ENCODE peak calls at places on chromosome 9, in seven cellular contexts. L is OCI-M1; I is stimulated activated CD4-positive, alpha-beta T cell treated with anti-CD3 and anti-CD28 coated beads, Interleukin-1b, Interleukin-23, amount 100 ng/mL, for 48 hours; S is pons; R is right lobe of liver; D is heart left ventricle; V is left cardiac atrium. E is an unnamed sample.

GRCh38 chr9:37430841-37431597 is 8.5 kb downstream of the GRHPR start:
- DNase-seq in R (peak; percentile 79), D (no peak), S (peak; percentile 92), V (no peak), L (no peak), I (no peak), E (no peak)

GRCh38 chr9:88748566-88749238 is 213.7 kb downstream of the NXNL2 start:
- DNase-seq in I (no peak), D (no peak), L (no peak), R (peak; percentile 67), S (no peak), V (peak; percentile 62), E (no peak)

GRCh38 chr9:36721846-36722588 is 149.3 kb downstream of the MELK start:
- DNase-seq in D (no peak), V (peak; percentile 35), R (no peak), L (peak; percentile 6), S (no peak), I (no peak), E (peak; percentile 26)

GRCh38 chr9:122265265-122265900 is 701 bp downstream of the MRRF start:
- DNase-seq in S (peak; percentile 58), D (no peak), I (no peak), R (no peak), L (peak; percentile 85), V (no peak), E (no peak)

GRCh38 chr9:37921546-37922300 is 17.8 kb upstream of the SLC25A51 start:
- DNase-seq in L (no peak), V (no peak), D (no peak), S (no peak), I (no peak), R (no peak), E (no peak)

GRCh38 chr9:20507431-20507830 is 114.9 kb downstream of the MLLT3 start:
- DNase-seq in L (no peak), R (no peak), S (no peak), V (no peak), I (no peak), D (no peak), E (no peak)

GRCh38 chr9:129685220-129685932 is 19.9 kb downstream of the PRRX2 start:
- DNase-seq in S (no peak), I (no peak), L (no peak), R (no peak), D (no peak), V (no peak), E (no peak)

GRCh38 chr9:133048595-133048994 is 13.2 kb upstream of the CEL start:
- DNase-seq in R (no peak), S (peak; percentile 48), I (no peak), V (no peak), D (no peak), L (peak; percentile 33), E (no peak)

GRCh38 chr9:87849144-87849741 is 33.4 kb upstream of the SPATA31E1 start:
- DNase-seq in R (no peak), L (no peak), I (no peak), S (no peak), V (no peak), D (no peak), E (no peak)

GRCh38 chr9:136757751-136758140 is 297 bp downstream of the LCN8 start:
- DNase-seq in S (no peak), L (no peak), D (peak; percentile 58), I (no peak), V (no peak), R (no peak), E (no peak)

GRCh38 chr9:20351715-20352114 is 270.6 kb downstream of the MLLT3 start:
- DNase-seq in S (no peak), I (no peak), D (no peak), L (no peak), R (no peak), V (no peak), E (peak; percentile 78)

GRCh38 chr9:133238272-133238850 is 29.3 kb upstream of the OBP2B start:
- DNase-seq in I (peak; percentile 44), D (peak; percentile 94), R (peak; percentile 68), S (peak; percentile 2), L (peak; percentile 34), V (peak; percentile 93), E (no peak)

GRCh38 chr9:84557751-84558150 is 111.8 kb upstream of the NTRK2 start:
- DNase-seq in R (no peak), V (no peak), L (no peak), S (peak; percentile 38), I (no peak), D (no peak), E (no peak)

GRCh38 chr9:20552874-20553624 is 69.2 kb downstream of the MLLT3 start:
- DNase-seq in V (no peak), S (no peak), R (no peak), D (no peak), I (no peak), L (peak; percentile 6), E (no peak)

GRCh38 chr9:83062653-83063527 is at the start of gene RASEF:
- DNase-seq in V (peak; percentile 26), S (no peak), R (peak; percentile 66), L (no peak), D (peak; percentile 57), I (no peak), E (peak; percentile 16)

GRCh38 chr9:81557957-81558791 is 131.2 kb downstream of the TLE1 start:
- DNase-seq in D (no peak), V (no peak), R (no peak), L (no peak), I (no peak), S (no peak), E (no peak)

GRCh38 chr9:137306546-137307254 is 4.6 kb upstream of the NRARP start:
- DNase-seq in V (peak; percentile 27), S (no peak), D (peak; percentile 68), R (peak; percentile 51), I (no peak), L (no peak), E (no peak)

GRCh38 chr9:112348257-112348992 is 15.0 kb upstream of the PTBP3 start:
- DNase-seq in S (peak; percentile 83), V (peak; percentile 92), R (peak; percentile 94), L (no peak), D (peak; percentile 95), I (peak; percentile 83), E (no peak)

GRCh38 chr9:84166828-84167400 is 173.6 kb downstream of the SLC28A3 start:
- DNase-seq in R (no peak), V (no peak), D (no peak), L (no peak), S (no peak), I (no peak), E (no peak)

GRCh38 chr9:113247640-113248039 is 26.3 kb downstream of the SLC31A1 start:
- DNase-seq in I (no peak), D (no peak), R (no peak), V (no peak), S (no peak), L (no peak), E (no peak)

GRCh38 chr9:133089271-133089671 is 27.5 kb downstream of the CEL start:
- DNase-seq in D (no peak), V (no peak), I (no peak), S (no peak), L (no peak), R (no peak), E (no peak)

GRCh38 chr9:122158202-122158601 is 1.4 kb downstream of the NDUFA8 start:
- DNase-seq in L (peak; percentile 56), I (peak; percentile 35), S (no peak), V (no peak), R (no peak), D (no peak), E (peak; percentile 3)

GRCh38 chr9:78031271-78031825 is at the start of gene GNAQ:
- DNase-seq in L (no peak), D (peak; percentile 72), S (no peak), V (peak; percentile 39), R (no peak), I (peak; percentile 8), E (no peak)

GRCh38 chr9:126108240-126108639 is 218.4 kb upstream of the MVB12B start:
- DNase-seq in D (no peak), I (no peak), S (no peak), R (no peak), V (no peak), L (peak; percentile 0), E (no peak)

GRCh38 chr9:99326112-99326916 is 104.2 kb downstream of the SEC61B start:
- DNase-seq in V (no peak), R (no peak), L (peak; percentile 61), D (no peak), S (no peak), I (no peak), E (no peak)

GRCh38 chr9:32552172-32552872 is at the start of the genes SMIM27 and TOPORS:
- DNase-seq in R (peak; percentile 92), I (peak; percentile 90), D (peak; percentile 95), V (peak; percentile 94), S (peak; percentile 97), L (peak; percentile 94), E (peak; percentile 89)

GRCh38 chr9:70601000-70601929 is 186.8 kb upstream of the KLF9 start:
- DNase-seq in D (peak; percentile 97), L (peak; percentile 26), R (peak; percentile 94), S (peak; percentile 94), I (no peak), V (peak; percentile 98), E (peak; percentile 90)

GRCh38 chr9:108474356-108474755 is 381.4 kb downstream of the ACTL7B start:
- DNase-seq in S (no peak), V (no peak), D (no peak), L (no peak), R (no peak), I (no peak), E (no peak)

GRCh38 chr9:98740226-98740881 is 31.6 kb upstream of the GABBR2 start:
- DNase-seq in I (no peak), V (no peak), L (no peak), S (no peak), D (no peak), R (no peak), E (no peak)

GRCh38 chr9:124257865-124258764 is at the start of gene NEK6:
- DNase-seq in V (no peak), S (no peak), D (peak; percentile 76), I (no peak), L (no peak), R (peak; percentile 81), E (no peak)

GRCh38 chr9:2351324-2351723 is 270.3 kb upstream of the VLDLR start:
- DNase-seq in S (no peak), D (no peak), V (no peak), I (no peak), L (no peak), R (no peak), E (no peak)

GRCh38 chr9:110244616-110245015 is 11.7 kb downstream of the TXN start:
- DNase-seq in D (no peak), L (no peak), S (no peak), V (no peak), I (no peak), R (no peak), E (no peak)

GRCh38 chr9:110083866-110084265 is 124.1 kb downstream of the C9orf152 start:
- DNase-seq in D (no peak), I (no peak), R (no peak), V (no peak), S (no peak), L (no peak), E (no peak)

GRCh38 chr9:86354882-86355399 is 731 bp upstream of the TUT7 start:
- DNase-seq in L (peak; percentile 60), V (no peak), I (no peak), R (no peak), D (no peak), S (no peak), E (no peak)

GRCh38 chr9:69307446-69308216 is 17.4 kb upstream of the ENTREP1 start:
- DNase-seq in S (no peak), R (no peak), D (no peak), V (no peak), L (no peak), I (no peak), E (no peak)

GRCh38 chr9:18461496-18461895 is 12.5 kb upstream of the ADAMTSL1 start:
- DNase-seq in L (no peak), D (no peak), R (no peak), I (no peak), V (no peak), S (no peak), E (no peak)

GRCh38 chr9:92048924-92049625 is 66.1 kb downstream of the SPTLC1 start:
- DNase-seq in R (no peak), D (no peak), S (no peak), L (no peak), I (no peak), V (no peak), E (no peak)

GRCh38 chr9:105425817-105426433 is 21.9 kb upstream of the FSD1L start:
- DNase-seq in L (peak; percentile 60), I (no peak), S (no peak), V (no peak), D (no peak), R (no peak), E (no peak)